ENCODE peak calls at places on chromosomes 2 and 18, in ten cellular contexts. One of them, this sample, is unnamed.

GRCh38 chr2:48725696-48726494 is 29.6 kb downstream of the LHCGR start:
- DNase-seq in A549: no peak
- DNase-seq in fibroblast of lung: no peak
- DNase-seq in neural crest cell: no peak
- DNase-seq in left ventricle myocardium inferior: no peak
- DNase-seq in thoracic aorta: no peak
- DNase-seq in endothelial cell: no peak
- DNase-seq in Peyer's patch: no peak
- DNase-seq in GM12865: no peak
- DNase-seq in GM20000: no peak
- DNase-seq in this sample: no peak

GRCh38 chr2:154015233-154015632 is 143.5 kb downstream of the GALNT13 start:
- DNase-seq in A549: no peak
- DNase-seq in fibroblast of lung: no peak
- DNase-seq in neural crest cell: no peak
- DNase-seq in left ventricle myocardium inferior: no peak
- DNase-seq in thoracic aorta: no peak
- DNase-seq in endothelial cell: no peak
- DNase-seq in Peyer's patch: no peak
- DNase-seq in GM12865: no peak
- DNase-seq in GM20000: no peak
- DNase-seq in this sample: no peak

GRCh38 chr2:25380586-25381360 is 39.0 kb upstream of the DNMT3A start:
- DNase-seq in A549: no peak
- DNase-seq in fibroblast of lung: no peak
- DNase-seq in neural crest cell: no peak
- DNase-seq in left ventricle myocardium inferior: no peak
- DNase-seq in thoracic aorta: no peak
- DNase-seq in endothelial cell: no peak
- DNase-seq in Peyer's patch: no peak
- DNase-seq in GM12865: no peak
- DNase-seq in GM20000: no peak
- DNase-seq in this sample: no peak

GRCh38 chr18:54479365-54479764 is 111.7 kb upstream of the DYNAP start:
- DNase-seq in A549: no peak
- DNase-seq in fibroblast of lung: peak
- DNase-seq in neural crest cell: no peak
- DNase-seq in left ventricle myocardium inferior: no peak
- DNase-seq in thoracic aorta: no peak
- DNase-seq in endothelial cell: no peak
- DNase-seq in Peyer's patch: no peak
- DNase-seq in GM12865: no peak
- DNase-seq in GM20000: no peak
- DNase-seq in this sample: no peak

GRCh38 chr2:239893236-239893515 is 132.0 kb downstream of the NDUFA10 start:
- DNase-seq in A549: no peak
- DNase-seq in fibroblast of lung: no peak
- DNase-seq in neural crest cell: no peak
- DNase-seq in left ventricle myocardium inferior: no peak
- DNase-seq in thoracic aorta: no peak
- DNase-seq in endothelial cell: no peak
- DNase-seq in Peyer's patch: no peak
- DNase-seq in GM12865: no peak
- DNase-seq in GM20000: no peak
- DNase-seq in this sample: no peak

GRCh38 chr2:98912221-98912851 is 23.7 kb downstream of the CRACDL start:
- DNase-seq in A549: peak
- DNase-seq in fibroblast of lung: peak
- DNase-seq in neural crest cell: no peak
- DNase-seq in left ventricle myocardium inferior: no peak
- DNase-seq in thoracic aorta: no peak
- DNase-seq in endothelial cell: no peak
- DNase-seq in Peyer's patch: no peak
- DNase-seq in GM12865: no peak
- DNase-seq in GM20000: no peak
- DNase-seq in this sample: no peak

GRCh38 chr2:143068094-143068890 is 60.9 kb upstream of the ARHGAP15 start:
- DNase-seq in A549: no peak
- DNase-seq in fibroblast of lung: no peak
- DNase-seq in neural crest cell: no peak
- DNase-seq in left ventricle myocardium inferior: no peak
- DNase-seq in thoracic aorta: no peak
- DNase-seq in endothelial cell: no peak
- DNase-seq in Peyer's patch: peak
- DNase-seq in GM12865: no peak
- DNase-seq in GM20000: no peak
- DNase-seq in this sample: no peak

GRCh38 chr2:62968168-62968567 is 82.5 kb upstream of the OTX1 start:
- DNase-seq in A549: no peak
- DNase-seq in fibroblast of lung: no peak
- DNase-seq in neural crest cell: no peak
- DNase-seq in left ventricle myocardium inferior: no peak
- DNase-seq in thoracic aorta: no peak
- DNase-seq in endothelial cell: no peak
- DNase-seq in Peyer's patch: no peak
- DNase-seq in GM12865: no peak
- DNase-seq in GM20000: no peak
- DNase-seq in this sample: no peak

GRCh38 chr2:53379547-53379946 is 388.1 kb upstream of the CHAC2 start:
- DNase-seq in A549: no peak
- DNase-seq in fibroblast of lung: peak
- DNase-seq in neural crest cell: no peak
- DNase-seq in left ventricle myocardium inferior: no peak
- DNase-seq in thoracic aorta: no peak
- DNase-seq in endothelial cell: no peak
- DNase-seq in Peyer's patch: no peak
- DNase-seq in GM12865: no peak
- DNase-seq in GM20000: no peak
- DNase-seq in this sample: no peak

GRCh38 chr2:176999331-176999730 is 213.3 kb upstream of the HNRNPA3 start:
- DNase-seq in A549: no peak
- DNase-seq in fibroblast of lung: peak
- DNase-seq in neural crest cell: no peak
- DNase-seq in left ventricle myocardium inferior: no peak
- DNase-seq in thoracic aorta: no peak
- DNase-seq in endothelial cell: no peak
- DNase-seq in Peyer's patch: no peak
- DNase-seq in GM12865: peak
- DNase-seq in GM20000: peak
- DNase-seq in this sample: no peak

GRCh38 chr2:225025917-225026571 is 16.2 kb downstream of the DOCK10 start:
- DNase-seq in A549: peak
- DNase-seq in fibroblast of lung: peak
- DNase-seq in neural crest cell: no peak
- DNase-seq in left ventricle myocardium inferior: no peak
- DNase-seq in thoracic aorta: no peak
- DNase-seq in endothelial cell: no peak
- DNase-seq in Peyer's patch: no peak
- DNase-seq in GM12865: no peak
- DNase-seq in GM20000: no peak
- DNase-seq in this sample: no peak

GRCh38 chr2:206084468-206084869 is 1.5 kb downstream of the INO80D start:
- DNase-seq in A549: peak
- DNase-seq in fibroblast of lung: peak
- DNase-seq in neural crest cell: peak
- DNase-seq in left ventricle myocardium inferior: peak
- DNase-seq in thoracic aorta: no peak
- DNase-seq in endothelial cell: peak
- DNase-seq in Peyer's patch: peak
- DNase-seq in GM12865: peak
- DNase-seq in GM20000: peak
- DNase-seq in this sample: peak

GRCh38 chr2:124046332-124046731 is 21.2 kb downstream of the CNTNAP5 start:
- DNase-seq in A549: no peak
- DNase-seq in fibroblast of lung: no peak
- DNase-seq in neural crest cell: no peak
- DNase-seq in left ventricle myocardium inferior: no peak
- DNase-seq in thoracic aorta: no peak
- DNase-seq in endothelial cell: no peak
- DNase-seq in Peyer's patch: no peak
- DNase-seq in GM12865: no peak
- DNase-seq in GM20000: no peak
- DNase-seq in this sample: no peak

GRCh38 chr2:30385327-30385726 is 61.7 kb upstream of the LCLAT1 start:
- DNase-seq in A549: peak
- DNase-seq in fibroblast of lung: peak
- DNase-seq in neural crest cell: peak
- DNase-seq in left ventricle myocardium inferior: no peak
- DNase-seq in thoracic aorta: no peak
- DNase-seq in endothelial cell: peak
- DNase-seq in Peyer's patch: no peak
- DNase-seq in GM12865: no peak
- DNase-seq in GM20000: no peak
- DNase-seq in this sample: no peak

GRCh38 chr2:164903214-164903613 is 52.1 kb downstream of the SLC38A11 start:
- DNase-seq in A549: no peak
- DNase-seq in fibroblast of lung: peak
- DNase-seq in neural crest cell: no peak
- DNase-seq in left ventricle myocardium inferior: no peak
- DNase-seq in thoracic aorta: no peak
- DNase-seq in endothelial cell: no peak
- DNase-seq in Peyer's patch: no peak
- DNase-seq in GM12865: no peak
- DNase-seq in GM20000: no peak
- DNase-seq in this sample: no peak

GRCh38 chr2:201542291-201542690 is 90.8 kb downstream of the STRADB start:
- DNase-seq in A549: no peak
- DNase-seq in fibroblast of lung: no peak
- DNase-seq in neural crest cell: no peak
- DNase-seq in left ventricle myocardium inferior: no peak
- DNase-seq in thoracic aorta: no peak
- DNase-seq in endothelial cell: no peak
- DNase-seq in Peyer's patch: no peak
- DNase-seq in GM12865: no peak
- DNase-seq in GM20000: no peak
- DNase-seq in this sample: no peak

GRCh38 chr18:3703732-3704176 is 253.8 kb downstream of the TGIF1 start:
- DNase-seq in A549: peak
- DNase-seq in fibroblast of lung: peak
- DNase-seq in neural crest cell: peak
- DNase-seq in left ventricle myocardium inferior: peak
- DNase-seq in thoracic aorta: no peak
- DNase-seq in endothelial cell: peak
- DNase-seq in Peyer's patch: no peak
- DNase-seq in GM12865: peak
- DNase-seq in GM20000: peak
- DNase-seq in this sample: peak

GRCh38 chr18:22470511-22471181 is 52.9 kb upstream of the CTAGE1 start:
- DNase-seq in A549: peak
- DNase-seq in fibroblast of lung: peak
- DNase-seq in neural crest cell: no peak
- DNase-seq in left ventricle myocardium inferior: peak
- DNase-seq in thoracic aorta: no peak
- DNase-seq in endothelial cell: no peak
- DNase-seq in Peyer's patch: no peak
- DNase-seq in GM12865: no peak
- DNase-seq in GM20000: no peak
- DNase-seq in this sample: no peak

GRCh38 chr18:4453712-4454547 is 1.2 kb downstream of the DLGAP1 start:
- DNase-seq in A549: no peak
- DNase-seq in fibroblast of lung: peak
- DNase-seq in neural crest cell: peak
- DNase-seq in left ventricle myocardium inferior: no peak
- DNase-seq in thoracic aorta: no peak
- DNase-seq in endothelial cell: peak
- DNase-seq in Peyer's patch: no peak
- DNase-seq in GM12865: no peak
- DNase-seq in GM20000: peak
- DNase-seq in this sample: no peak

GRCh38 chr2:207632575-207633492 is 7.6 kb upstream of the METTL21A start:
- DNase-seq in A549: peak
- DNase-seq in fibroblast of lung: peak
- DNase-seq in neural crest cell: no peak
- DNase-seq in left ventricle myocardium inferior: no peak
- DNase-seq in thoracic aorta: no peak
- DNase-seq in endothelial cell: no peak
- DNase-seq in Peyer's patch: no peak
- DNase-seq in GM12865: no peak
- DNase-seq in GM20000: no peak
- DNase-seq in this sample: peak

GRCh38 chr2:59449264-59449663 is 1104.2 kb downstream of the BCL11A start:
- DNase-seq in A549: peak
- DNase-seq in fibroblast of lung: no peak
- DNase-seq in neural crest cell: no peak
- DNase-seq in left ventricle myocardium inferior: no peak
- DNase-seq in thoracic aorta: no peak
- DNase-seq in endothelial cell: no peak
- DNase-seq in Peyer's patch: peak
- DNase-seq in GM12865: peak
- DNase-seq in GM20000: no peak
- DNase-seq in this sample: no peak
- TF ChIP-seq CTCF in A549: no peak
- TF ChIP-seq CTCF in fibroblast of lung: no peak
- TF ChIP-seq CTCF in neural crest cell: no peak
- TF ChIP-seq CTCF in left ventricle myocardium inferior: peak
- TF ChIP-seq CTCF in thoracic aorta: no peak
- TF ChIP-seq CTCF in endothelial cell: no peak
- TF ChIP-seq CTCF in Peyer's patch: peak
- TF ChIP-seq CTCF in GM12865: no peak
- TF ChIP-seq CTCF in GM20000: no peak
- TF ChIP-seq CTCF in this sample: no peak

GRCh38 chr2:222851956-222852617 is 8.7 kb upstream of the ACSL3 start:
- DNase-seq in A549: no peak
- DNase-seq in fibroblast of lung: peak
- DNase-seq in neural crest cell: no peak
- DNase-seq in left ventricle myocardium inferior: no peak
- DNase-seq in thoracic aorta: no peak
- DNase-seq in endothelial cell: no peak
- DNase-seq in Peyer's patch: no peak
- DNase-seq in GM12865: no peak
- DNase-seq in GM20000: no peak
- DNase-seq in this sample: no peak
- TF ChIP-seq CTCF in A549: no peak
- TF ChIP-seq CTCF in fibroblast of lung: no peak
- TF ChIP-seq CTCF in neural crest cell: no peak
- TF ChIP-seq CTCF in left ventricle myocardium inferior: no peak
- TF ChIP-seq CTCF in thoracic aorta: no peak
- TF ChIP-seq CTCF in endothelial cell: no peak
- TF ChIP-seq CTCF in Peyer's patch: no peak
- TF ChIP-seq CTCF in GM12865: no peak
- TF ChIP-seq CTCF in GM20000: no peak
- TF ChIP-seq CTCF in this sample: no peak

GRCh38 chr2:70403267-70404053 is 101.6 kb upstream of the FAM136A start:
- DNase-seq in A549: no peak
- DNase-seq in fibroblast of lung: no peak
- DNase-seq in neural crest cell: no peak
- DNase-seq in left ventricle myocardium inferior: no peak
- DNase-seq in thoracic aorta: no peak
- DNase-seq in endothelial cell: no peak
- DNase-seq in Peyer's patch: no peak
- DNase-seq in GM12865: peak
- DNase-seq in GM20000: no peak
- DNase-seq in this sample: no peak
- TF ChIP-seq CTCF in A549: no peak
- TF ChIP-seq CTCF in fibroblast of lung: no peak
- TF ChIP-seq CTCF in neural crest cell: no peak
- TF ChIP-seq CTCF in left ventricle myocardium inferior: no peak
- TF ChIP-seq CTCF in thoracic aorta: no peak
- TF ChIP-seq CTCF in endothelial cell: no peak
- TF ChIP-seq CTCF in Peyer's patch: no peak
- TF ChIP-seq CTCF in GM12865: no peak
- TF ChIP-seq CTCF in GM20000: no peak
- TF ChIP-seq CTCF in this sample: no peak

GRCh38 chr18:34261865-34262780 is 37.4 kb upstream of the NOL4 start:
- DNase-seq in A549: no peak
- DNase-seq in fibroblast of lung: no peak
- DNase-seq in neural crest cell: no peak
- DNase-seq in left ventricle myocardium inferior: no peak
- DNase-seq in thoracic aorta: no peak
- DNase-seq in endothelial cell: no peak
- DNase-seq in Peyer's patch: no peak
- DNase-seq in GM12865: peak
- DNase-seq in GM20000: peak
- DNase-seq in this sample: no peak
- TF ChIP-seq CTCF in A549: no peak
- TF ChIP-seq CTCF in fibroblast of lung: no peak
- TF ChIP-seq CTCF in neural crest cell: peak
- TF ChIP-seq CTCF in left ventricle myocardium inferior: no peak
- TF ChIP-seq CTCF in thoracic aorta: no peak
- TF ChIP-seq CTCF in endothelial cell: peak
- TF ChIP-seq CTCF in Peyer's patch: no peak
- TF ChIP-seq CTCF in GM12865: no peak
- TF ChIP-seq CTCF in GM20000: no peak
- TF ChIP-seq CTCF in this sample: no peak